ENCODE peak calls at places on chromosomes 4 and X, in ten cellular contexts. J, L, Y, O, I, A, R, K, C and V are unnamed samples.
A peak's percentile ranks its signal among the peaks of the same experiment; 100 is the strongest.

GRCh38 chrX:53288173-53288572 is 6.8 kb upstream of the IQSEC2 start:
- DNase-seq in I (peak; percentile 58), C (peak; percentile 77), A (peak; percentile 75), K (no peak), L (peak; percentile 26), O (no peak), R (no peak), J (peak; percentile 79), Y (no peak), V (peak; percentile 91)

GRCh38 chr4:121237069-121237399 is 72.9 kb upstream of the TNIP3 start:
- DNase-seq in A (no peak), K (no peak), L (no peak), I (no peak), O (no peak), R (no peak), J (no peak), Y (no peak), C (no peak), V (no peak)

GRCh38 chr4:111027526-111027925 is 404.6 kb upstream of the PITX2 start:
- DNase-seq in I (no peak), L (no peak), J (no peak), O (no peak), A (no peak), K (no peak), Y (no peak), R (no peak), C (no peak), V (no peak)

GRCh38 chrX:151899622-151900021 is 13.1 kb upstream of the MAGEA4 start:
- DNase-seq in K (no peak), J (no peak), A (no peak), Y (no peak), L (no peak), C (no peak), R (no peak), O (no peak), I (no peak), V (no peak)

GRCh38 chrX:97311066-97311778 is 427.5 kb downstream of the RPA4 start:
- DNase-seq in L (no peak), A (no peak), J (no peak), I (no peak), R (no peak), C (no peak), Y (no peak), O (no peak), K (no peak), V (no peak)

GRCh38 chrX:64394874-64395567 is at the start of gene MTMR8:
- DNase-seq in J (peak; percentile 81), Y (no peak), I (peak; percentile 67), A (peak; percentile 4), R (peak; percentile 82), L (peak; percentile 81), K (peak; percentile 1), C (peak; percentile 84), O (peak; percentile 51), V (no peak)

GRCh38 chrX:17706676-17707075 is 30.6 kb upstream of the SCML1 start:
- DNase-seq in L (no peak), Y (no peak), R (no peak), K (no peak), J (no peak), O (no peak), C (no peak), I (no peak), A (no peak), V (no peak)

GRCh38 chr4:86453044-86453501 is 93.2 kb upstream of the MAPK10 start:
- DNase-seq in Y (no peak), K (no peak), L (no peak), C (no peak), I (peak; percentile 27), R (no peak), A (no peak), O (no peak), J (no peak), V (peak; percentile 93)

GRCh38 chrX:15493118-15494082 is at the start of gene PIR:
- DNase-seq in Y (no peak), K (peak; percentile 20), C (peak; percentile 91), I (peak; percentile 86), R (peak; percentile 86), L (peak; percentile 65), J (peak; percentile 95), A (peak; percentile 57), O (no peak), V (peak; percentile 95)

GRCh38 chr4:124932447-124932846 is 219.9 kb upstream of the ANKRD50 start:
- DNase-seq in L (no peak), A (no peak), J (no peak), Y (no peak), K (no peak), O (no peak), C (no peak), R (no peak), I (no peak), V (no peak)

GRCh38 chrX:77938083-77938482 is 27.6 kb downstream of the ATP7A start:
- DNase-seq in R (no peak), L (no peak), C (no peak), K (no peak), A (no peak), J (no peak), I (no peak), O (no peak), Y (no peak), V (no peak)

GRCh38 chrX:72714471-72714916 is 388 bp upstream of the PHKA1 start:
- DNase-seq in L (no peak), R (no peak), A (peak; percentile 51), I (peak; percentile 53), Y (no peak), C (peak; percentile 43), J (peak; percentile 54), O (no peak), K (peak; percentile 37), V (peak; percentile 85)

GRCh38 chrX:34299451-34299967 is 167.4 kb upstream of the FAM47A start:
- DNase-seq in J (no peak), A (no peak), K (no peak), L (no peak), Y (no peak), R (no peak), C (no peak), O (no peak), I (no peak), V (no peak)

GRCh38 chrX:10098235-10098819 is 58.4 kb upstream of the CLCN4 start:
- DNase-seq in R (no peak), K (no peak), C (no peak), I (no peak), J (no peak), L (peak; percentile 68), O (peak; percentile 35), A (no peak), Y (no peak), V (no peak)

GRCh38 chr4:81353861-81354260 is 117.8 kb downstream of the RASGEF1B start:
- DNase-seq in L (no peak), I (no peak), O (no peak), C (no peak), A (no peak), K (no peak), Y (no peak), J (no peak), R (no peak), V (no peak)

GRCh38 chrX:13473666-13474516 is 95.5 kb upstream of the EGFL6 start:
- DNase-seq in C (no peak), K (no peak), Y (no peak), O (no peak), L (no peak), R (no peak), I (no peak), J (no peak), A (no peak), V (no peak)

GRCh38 chr4:77776182-77777134 is 42.7 kb downstream of the CNOT6L start:
- DNase-seq in C (no peak), O (no peak), I (no peak), R (no peak), Y (no peak), K (no peak), J (no peak), A (no peak), L (no peak), V (peak; percentile 16)

GRCh38 chr4:7034262-7035081 is 8.7 kb upstream of the TADA2B start:
- DNase-seq in C (peak; percentile 57), Y (no peak), L (no peak), R (no peak), K (no peak), J (no peak), A (no peak), O (no peak), I (no peak), V (peak; percentile 21)

GRCh38 chrX:123869488-123869887 is 9.6 kb downstream of the XIAP start:
- DNase-seq in Y (no peak), O (no peak), R (no peak), K (no peak), J (no peak), I (no peak), A (no peak), L (no peak), C (no peak), V (no peak)

GRCh38 chr4:188892837-188893236 is 753.6 kb downstream of the TRIML1 start:
- DNase-seq in A (no peak), Y (no peak), O (no peak), L (no peak), I (no peak), J (no peak), R (no peak), K (no peak), C (no peak), V (no peak)

GRCh38 chrX:16836371-16836770 is 33.8 kb downstream of the RBBP7 start:
- DNase-seq in K (no peak), O (no peak), Y (no peak), R (no peak), I (no peak), A (no peak), C (peak; percentile 35), J (peak; percentile 71), L (no peak), V (no peak)

GRCh38 chrX:103941201-103941975 is 21.0 kb upstream of the TMSB15B start:
- DNase-seq in O (no peak), J (no peak), I (no peak), L (no peak), C (peak; percentile 13), K (no peak), R (no peak), Y (no peak), A (peak; percentile 1), V (peak; percentile 38)